ENCODE peak calls at places on chromosomes 11 and 22, in four cellular contexts. I, U, F and W are unnamed samples.

GRCh38 chr11:44979536-44980399 is 29.1 kb upstream of the TP53I11 start:
- DNase-seq in I (no peak), U (peak; percentile 36), F (no peak), W (peak; percentile 87)

GRCh38 chr11:38791346-38791961 is 2193.4 kb upstream of the RAG2 start:
- DNase-seq in I (peak; percentile 10), U (no peak), F (no peak), W (peak; percentile 78)

GRCh38 chr11:119538748-119539147 is 115.8 kb upstream of the THY1 start:
- DNase-seq in I (peak; percentile 12), U (no peak), F (no peak), W (peak; percentile 8)

GRCh38 chr11:108224908-108225786 is 2.3 kb downstream of the ATM start:
- DNase-seq in I (no peak), U (no peak), F (no peak), W (no peak)

GRCh38 chr22:27580311-27580897 is 221.2 kb downstream of the MN1 start:
- DNase-seq in I (no peak), U (no peak), F (no peak), W (no peak)

GRCh38 chr11:45795379-45795778 is 9.6 kb upstream of the SLC35C1 start:
- DNase-seq in I (no peak), U (no peak), F (no peak), W (no peak)

GRCh38 chr11:120977470-120977869 is 46.4 kb upstream of the TBCEL start:
- DNase-seq in I (no peak), U (no peak), F (no peak), W (peak; percentile 44)

GRCh38 chr11:116376547-116376946 is 396.2 kb downstream of the BUD13 start:
- DNase-seq in I (no peak), U (no peak), F (no peak), W (no peak)

GRCh38 chr22:20027966-20028854 is 7.3 kb downstream of the TANGO2 start:
- DNase-seq in I (no peak), U (no peak), F (no peak), W (peak; percentile 38)

GRCh38 chr11:72579816-72580647 is 94.2 kb downstream of the PDE2A start:
- DNase-seq in I (no peak), U (no peak), F (no peak), W (no peak)

GRCh38 chr11:130514851-130515250 is 66.4 kb downstream of the ADAMTS15 start:
- DNase-seq in I (no peak), U (no peak), F (no peak), W (no peak)

GRCh38 chr11:70908223-70908622 is 344.2 kb downstream of the SHANK2 start:
- DNase-seq in I (no peak), U (no peak), F (no peak), W (no peak)

GRCh38 chr11:3859373-3859881 is 4.0 kb downstream of the STIM1 start:
- DNase-seq in I (no peak), U (peak; percentile 74), F (peak; percentile 69), W (no peak)

GRCh38 chr11:113603277-113604059 is 102.6 kb downstream of the TMPRSS5 start:
- DNase-seq in I (no peak), U (peak; percentile 60), F (peak; percentile 53), W (no peak)

GRCh38 chr11:112963368-112963955 is 2.2 kb downstream of the NCAM1 start:
- DNase-seq in I (no peak), U (no peak), F (no peak), W (no peak)

GRCh38 chr22:39684702-39685281 is 114.2 kb downstream of the CACNA1I start:
- DNase-seq in I (no peak), U (no peak), F (no peak), W (no peak)

GRCh38 chr22:46173152-46173551 is 22.8 kb downstream of the PPARA start:
- DNase-seq in I (no peak), U (no peak), F (no peak), W (no peak)
- TF ChIP-seq CTCF in I (no peak), U (no peak), F (no peak), W (no peak)

GRCh38 chr11:69295995-69296889 is 2.3 kb downstream of the MYEOV start:
- DNase-seq in I (peak; percentile 88), U (no peak), F (peak; percentile 54), W (peak; percentile 84)
- H3K4me3 ChIP-seq in I (no peak overlapping the region), U (no peak overlapping the region), F (peak overlapping the region; percentile 45), W (no peak overlapping the region)

GRCh38 chr22:37198290-37199102 is 10.4 kb upstream of the C1QTNF6 start:
- DNase-seq in I (peak; percentile 59), U (peak; percentile 92), F (peak; percentile 90), W (peak; percentile 84)

GRCh38 chr22:37194750-37195149 is 6.7 kb upstream of the C1QTNF6 start:
- DNase-seq in I (no peak), U (no peak), F (no peak), W (no peak)

GRCh38 chr22:37197451-37198289 is 9.6 kb upstream of the C1QTNF6 start:
- DNase-seq in I (peak; percentile 37), U (peak; percentile 59), F (no peak), W (peak; percentile 94)

GRCh38 chr22:37195921-37196320 is 7.9 kb upstream of the C1QTNF6 start:
- DNase-seq in I (no peak), U (no peak), F (no peak), W (peak; percentile 88)

DNA sequence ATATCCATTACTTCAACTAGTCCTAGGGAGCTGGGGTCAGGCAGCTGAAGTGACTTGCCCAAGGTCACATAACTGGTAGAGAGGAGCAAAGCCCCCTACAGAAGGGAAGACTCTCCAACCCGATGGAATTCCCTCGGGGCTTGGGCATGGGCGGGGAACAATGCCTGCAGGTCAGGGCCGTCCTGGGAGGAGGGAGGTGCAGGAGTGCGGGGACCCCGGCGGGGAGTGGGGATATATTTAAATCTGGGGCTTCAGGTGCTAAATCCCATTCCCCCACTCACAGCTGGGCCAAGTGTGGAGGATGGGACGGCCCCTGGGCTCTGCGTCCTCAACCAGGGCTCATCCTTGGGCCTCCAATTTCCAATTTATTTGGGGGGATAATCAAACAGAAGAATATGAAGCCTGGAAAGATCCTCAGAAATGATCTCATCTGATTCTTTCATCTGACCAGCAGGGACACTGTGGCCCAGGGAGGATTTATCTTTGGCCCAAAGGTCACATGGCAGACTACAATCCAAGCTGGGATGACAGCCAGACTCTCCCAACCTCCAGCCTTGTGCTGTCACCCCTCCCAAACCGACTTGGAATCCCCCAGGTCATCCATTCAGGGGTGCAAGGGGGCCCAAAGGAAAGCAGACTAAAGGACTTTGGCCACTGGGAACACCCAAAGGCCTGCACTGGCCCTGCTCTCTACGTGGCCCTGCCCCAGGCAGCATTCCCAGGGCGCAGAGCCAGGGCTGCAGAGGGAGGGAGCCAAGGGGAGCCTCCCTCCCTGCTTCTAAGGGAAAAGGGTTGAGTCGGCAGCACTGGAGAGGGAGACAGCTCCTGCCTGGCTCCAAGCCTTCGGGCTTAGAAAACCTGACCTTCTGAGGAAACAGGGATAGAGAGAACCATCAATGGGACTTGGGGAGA is 8.7 kb upstream of the C1QTNF6 start:
- DNase-seq in I (peak; percentile 82), U (peak; percentile 92), F (peak; percentile 90), W (peak; percentile 76)
- TF ChIP-seq CTCF in I (peak; percentile 10), U (peak; percentile 29), F (peak; percentile 54), W (no peak)

GRCh38 chr11:87330072-87330678 is 292.4 kb downstream of the TMEM135 start:
- DNase-seq in I (no peak), U (no peak), F (no peak), W (no peak)
- H3K4me3 ChIP-seq in I (no peak overlapping the region), U (no peak overlapping the region), F (no peak overlapping the region), W (no peak overlapping the region)

DNA sequence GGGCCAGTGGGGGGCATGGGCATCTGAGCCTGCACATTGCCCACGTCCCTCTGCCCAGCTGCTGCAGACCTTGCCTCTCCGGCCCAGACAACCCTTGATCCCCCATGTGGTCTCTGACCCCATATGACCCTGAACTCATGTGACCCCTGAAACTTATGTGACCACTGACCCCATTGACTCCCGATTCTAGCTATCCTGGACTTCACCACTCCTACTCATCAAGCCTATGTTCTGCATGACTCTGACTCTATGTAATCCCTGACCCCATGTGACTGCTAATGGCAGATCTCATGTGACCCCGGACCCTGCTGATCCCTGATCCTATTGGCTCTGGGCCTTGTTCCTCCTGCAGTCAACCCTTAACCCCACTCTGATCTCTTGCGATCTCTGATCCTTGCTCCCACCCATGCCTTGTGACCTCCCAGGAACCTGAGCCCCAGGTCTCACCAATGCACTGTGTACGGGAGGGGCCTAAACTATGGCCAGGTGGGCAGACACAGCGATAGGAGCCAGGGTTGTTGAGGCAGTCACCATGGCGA is 5.7 kb downstream of the LTBP3 start:
- DNase-seq in I (no peak), U (no peak), F (no peak), W (no peak)
- TF ChIP-seq CTCF in I (no peak), U (no peak), F (no peak), W (no peak)

DNA sequence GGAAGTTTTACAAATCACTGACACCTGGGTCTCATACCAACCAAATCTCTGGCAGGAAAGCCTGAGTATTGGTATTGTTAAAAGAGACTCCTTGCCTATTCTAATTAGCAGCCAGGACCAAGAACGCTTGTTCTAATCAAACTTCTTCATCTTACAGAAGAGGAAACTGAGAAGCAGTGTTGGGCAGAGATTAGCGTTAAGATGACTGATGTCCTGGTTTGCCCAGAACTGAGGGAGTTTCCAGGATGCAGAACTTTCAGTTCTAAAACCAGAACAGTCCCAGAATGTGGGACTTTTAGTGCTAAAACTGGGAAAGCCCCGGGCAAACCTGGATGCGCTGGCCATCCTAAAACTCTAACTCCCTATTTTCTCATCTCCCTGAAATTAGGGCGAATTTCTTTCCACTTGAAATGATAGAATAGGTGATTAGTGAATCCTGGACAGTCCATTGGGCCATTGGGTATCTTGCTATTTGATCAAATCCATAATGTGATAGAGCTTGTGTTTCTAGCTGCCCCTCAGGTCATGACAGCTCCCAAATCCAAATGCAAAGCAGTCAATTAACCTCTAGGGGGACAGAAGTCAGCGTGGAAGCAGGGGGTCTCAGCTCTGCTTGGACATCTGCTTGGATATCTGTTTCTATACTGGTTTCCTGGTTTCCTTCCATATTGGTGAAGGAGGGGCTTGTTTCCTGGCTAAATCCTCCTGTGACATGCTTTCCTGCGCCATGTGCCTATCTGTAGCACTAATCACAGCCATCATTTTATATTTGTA is 16.0 kb upstream of the TMPRSS13 start:
- DNase-seq in I (no peak), U (no peak), F (no peak), W (no peak)
- H3K4me3 ChIP-seq in I (no peak overlapping the region), U (no peak overlapping the region), F (no peak overlapping the region), W (no peak overlapping the region)

DNA sequence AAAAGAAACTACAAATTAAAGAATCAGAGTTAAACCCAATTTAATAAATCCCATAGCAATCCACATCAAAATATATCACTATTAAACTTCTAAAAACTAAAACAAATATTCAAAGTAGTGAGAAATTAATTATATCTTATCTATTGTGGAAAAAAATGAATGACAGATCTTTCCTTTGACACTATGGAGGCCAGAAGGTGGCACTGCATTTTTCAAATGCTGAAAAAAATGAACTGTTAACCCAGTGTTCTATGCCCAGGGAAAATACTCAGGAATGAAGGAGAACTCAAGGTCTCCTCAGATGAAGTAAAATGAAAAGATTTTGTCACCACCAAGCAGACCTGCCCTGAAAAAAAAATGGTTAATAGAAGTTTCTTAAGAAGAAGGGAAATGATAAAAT is 27.7 kb downstream of the TYR start:
- DNase-seq in I (no peak), U (no peak), F (no peak), W (peak; percentile 12)
- TF ChIP-seq CTCF in I (no peak), U (no peak), F (no peak), W (peak; percentile 39)

GRCh38 chr22:31625661-31626426 is 36.2 kb downstream of the PISD start:
- DNase-seq in I (no peak), U (peak; percentile 37), F (peak; percentile 37), W (peak; percentile 71)
- H3K4me3 ChIP-seq in I (no peak overlapping the region), U (no peak overlapping the region), F (peak overlapping the region; percentile 24), W (no peak overlapping the region)